ENCODE peak calls at places on chromosomes 11 and 22, in six cellular contexts. H is fibroblast of pulmonary artery, D is psoas muscle, S is left cardiac atrium, C is NCI-H524, W is sigmoid colon. Z is an unnamed sample.

GRCh38 chr11:6746626-6747025 is 25.1 kb downstream of the OR2AG2 start:
- DNase-seq in H (no peak), D (no peak), S (no peak), W (no peak), C (no peak), Z (no peak)

GRCh38 chr22:42344391-42344861 is 74.0 kb upstream of the TCF20 start:
- DNase-seq in H (no peak), W (peak), D (peak), S (peak), C (peak), Z (no peak)

GRCh38 chr22:39994566-39995345 is at the start of gene FAM83F:
- DNase-seq in W (no peak), C (no peak), D (no peak), H (no peak), S (no peak), Z (no peak)

GRCh38 chr11:63417174-63417852 is 47.7 kb downstream of the SLC22A9 start:
- DNase-seq in S (no peak), H (no peak), D (no peak), C (no peak), W (no peak), Z (no peak)

GRCh38 chr22:39173050-39173706 is 20.7 kb upstream of the CBX7 start:
- DNase-seq in D (no peak), H (no peak), W (no peak), S (no peak), C (no peak), Z (no peak)

GRCh38 chr11:72776844-72777754 is 16.7 kb downstream of the STARD10 start:
- DNase-seq in D (no peak), S (no peak), H (no peak), W (no peak), C (no peak), Z (no peak)

GRCh38 chr11:62030071-62030684 is 62.7 kb upstream of the FTH1 start:
- DNase-seq in H (peak), C (no peak), D (no peak), W (no peak), S (no peak), Z (no peak)

GRCh38 chr22:29456211-29456671 is 17.9 kb downstream of the RFPL1 start:
- DNase-seq in C (no peak), W (no peak), D (no peak), S (no peak), H (peak), Z (no peak)

GRCh38 chr11:31487848-31488247 is 21.6 kb downstream of the IMMP1L start:
- DNase-seq in S (no peak), H (peak), W (no peak), D (no peak), C (peak), Z (no peak)

GRCh38 chr22:20464096-20464614 is 26.5 kb upstream of the SCARF2 start:
- DNase-seq in S (no peak), W (no peak), C (no peak), D (no peak), H (no peak), Z (no peak)

GRCh38 chr11:17508816-17509215 is 32.2 kb upstream of the ABCC8 start:
- DNase-seq in D (no peak), H (no peak), W (no peak), C (no peak), S (no peak), Z (no peak)

GRCh38 chr11:35864131-35864530 is 79.7 kb upstream of the LDLRAD3 start:
- DNase-seq in S (no peak), H (no peak), W (no peak), D (no peak), C (no peak), Z (no peak)

GRCh38 chr22:39928556-39929401 is 27.9 kb downstream of the GRAP2 start:
- DNase-seq in D (no peak), W (no peak), C (no peak), H (no peak), S (no peak), Z (no peak)

GRCh38 chr11:109012996-109013395 is 348.1 kb downstream of the DDX10 start:
- DNase-seq in C (no peak), H (no peak), W (no peak), S (no peak), D (no peak), Z (no peak)

GRCh38 chr11:57777969-57778317 is 16.3 kb downstream of the CTNND1 start:
- DNase-seq in S (no peak), W (no peak), C (no peak), D (no peak), H (peak), Z (no peak)

GRCh38 chr22:48348855-48349254 is 1478.8 kb downstream of the BRD1 start:
- DNase-seq in C (no peak), D (no peak), W (no peak), H (no peak), S (no peak), Z (no peak)

GRCh38 chr22:43446881-43447280 is 35.1 kb downstream of the MPPED1 start:
- DNase-seq in W (no peak), S (no peak), D (no peak), H (no peak), C (peak), Z (no peak)

GRCh38 chr22:46969491-46969890 is 207.0 kb downstream of the TBC1D22A start:
- DNase-seq in C (no peak), S (no peak), W (peak), D (no peak), H (no peak), Z (no peak)

GRCh38 chr11:126840975-126841374 is 159.6 kb downstream of the KIRREL3 start:
- DNase-seq in D (no peak), H (no peak), S (no peak), C (no peak), W (no peak), Z (no peak)

GRCh38 chr11:76803811-76804600 is 20.9 kb downstream of the TSKU start:
- DNase-seq in W (no peak), H (peak), D (no peak), C (no peak), S (no peak), Z (peak)

GRCh38 chr22:49300951-49301397 is 526.7 kb downstream of the BRD1 start:
- DNase-seq in H (no peak), W (no peak), C (no peak), D (no peak), S (no peak), Z (peak)

GRCh38 chr11:3609416-3610265 is 32.2 kb downstream of the ART5 start:
- DNase-seq in S (no peak), W (no peak), D (no peak), C (peak), H (peak), Z (no peak)

GRCh38 chr22:49307870-49308269 is 519.8 kb downstream of the BRD1 start:
- DNase-seq in C (no peak), H (no peak), W (peak), D (peak), S (no peak), Z (peak)

GRCh38 chr11:74330065-74330858 is 18.8 kb upstream of the P4HA3 start:
- DNase-seq in D (no peak), H (peak), W (no peak), S (no peak), C (no peak), Z (no peak)

GRCh38 chr11:14529933-14530332 is 9.7 kb upstream of the PSMA1 start:
- DNase-seq in S (no peak), H (no peak), D (no peak), C (no peak), W (no peak), Z (no peak)

GRCh38 chr11:61679893-61680621 is at the start of gene DAGLA:
- DNase-seq in W (peak), D (peak), S (peak), C (peak), H (peak), Z (peak)

GRCh38 chr11:69925366-69926196 is 106.4 kb upstream of the FGF3 start:
- DNase-seq in W (peak), D (no peak), C (no peak), H (no peak), S (no peak), Z (no peak)

GRCh38 chr11:24585192-24585591 is 88.3 kb downstream of the LUZP2 start:
- DNase-seq in W (no peak), C (no peak), H (peak), D (no peak), S (no peak), Z (no peak)

GRCh38 chr11:73221451-73221850 is 3.4 kb downstream of the P2RY2 start:
- DNase-seq in D (no peak), H (no peak), S (no peak), W (peak), C (no peak), Z (no peak)

GRCh38 chr11:115958089-115959000 is 454.1 kb upstream of the CADM1 start:
- DNase-seq in S (no peak), H (no peak), W (no peak), D (no peak), C (no peak), Z (no peak)

GRCh38 chr11:94185387-94186084 is 56.9 kb downstream of the PANX1 start:
- DNase-seq in W (no peak), H (peak), S (no peak), D (no peak), C (no peak), Z (no peak)

GRCh38 chr11:75191330-75191717 is 40.4 kb downstream of the SLCO2B1 start:
- DNase-seq in W (no peak), H (peak), D (no peak), S (no peak), C (peak), Z (no peak)

GRCh38 chr11:103662880-103663279 is 373.6 kb upstream of the DDI1 start:
- DNase-seq in S (no peak), H (no peak), D (no peak), C (no peak), W (no peak), Z (no peak)

GRCh38 chr11:61881397-61881796 is 9.9 kb downstream of the FADS3 start:
- DNase-seq in H (no peak), C (no peak), D (no peak), S (no peak), W (no peak), Z (no peak)

GRCh38 chr11:85823816-85824215 is 12.9 kb upstream of the SYTL2 start:
- DNase-seq in W (no peak), C (no peak), S (no peak), D (no peak), H (no peak), Z (no peak)

GRCh38 chr11:83599066-83599465 is 312.9 kb upstream of the CCDC90B start:
- DNase-seq in W (no peak), D (no peak), C (no peak), S (no peak), H (no peak), Z (no peak)